ENCODE peak calls at places on chromosomes 7 and 10, in eight cellular contexts. One of them, this sample, is unnamed.

GRCh38 chr10:128018236-128018635 is 108.0 kb downstream of the MKI67 start:
- DNase-seq in foreskin melanocyte: no peak
- DNase-seq in stimulated activated CD4-positive, alpha-beta T cell treated with anti-CD3 and anti-CD28 coated beads, Interleukin-1b, Interleukin-23, amount 100 ng/mL, for 24 hours: no peak
- DNase-seq in GM19239: no peak
- DNase-seq in esophagus muscularis mucosa: no peak
- DNase-seq in EH: no peak
- DNase-seq in frontal cortex: peak; percentile 54
- DNase-seq in HEK293T: no peak
- DNase-seq in this sample: no peak

GRCh38 chr10:46524471-46525176 is 31.8 kb downstream of the GPRIN2 start:
- DNase-seq in foreskin melanocyte: no peak
- DNase-seq in EH: peak; percentile 96
- DNase-seq in esophagus muscularis mucosa: no peak
- DNase-seq in stimulated activated CD4-positive, alpha-beta T cell treated with anti-CD3 and anti-CD28 coated beads, Interleukin-1b, Interleukin-23, amount 100 ng/mL, for 24 hours: no peak
- DNase-seq in frontal cortex: no peak
- DNase-seq in HEK293T: no peak
- DNase-seq in GM19239: no peak
- DNase-seq in this sample: peak; percentile 46

GRCh38 chr10:61000769-61001730 is 57.1 kb upstream of the RHOBTB1 start:
- DNase-seq in HEK293T: peak; percentile 78
- DNase-seq in frontal cortex: peak; percentile 60
- DNase-seq in stimulated activated CD4-positive, alpha-beta T cell treated with anti-CD3 and anti-CD28 coated beads, Interleukin-1b, Interleukin-23, amount 100 ng/mL, for 24 hours: no peak
- DNase-seq in EH: peak; percentile 15
- DNase-seq in foreskin melanocyte: no peak
- DNase-seq in esophagus muscularis mucosa: no peak
- DNase-seq in GM19239: no peak
- DNase-seq in this sample: no peak

GRCh38 chr10:8346861-8347260 is 292.4 kb downstream of the GATA3 start:
- DNase-seq in GM19239: no peak
- DNase-seq in foreskin melanocyte: no peak
- DNase-seq in EH: no peak
- DNase-seq in frontal cortex: no peak
- DNase-seq in esophagus muscularis mucosa: no peak
- DNase-seq in stimulated activated CD4-positive, alpha-beta T cell treated with anti-CD3 and anti-CD28 coated beads, Interleukin-1b, Interleukin-23, amount 100 ng/mL, for 24 hours: no peak
- DNase-seq in HEK293T: no peak
- DNase-seq in this sample: no peak

GRCh38 chr7:32228601-32229000 is 158.4 kb upstream of the PDE1C start:
- DNase-seq in HEK293T: no peak
- DNase-seq in frontal cortex: no peak
- DNase-seq in foreskin melanocyte: no peak
- DNase-seq in stimulated activated CD4-positive, alpha-beta T cell treated with anti-CD3 and anti-CD28 coated beads, Interleukin-1b, Interleukin-23, amount 100 ng/mL, for 24 hours: no peak
- DNase-seq in esophagus muscularis mucosa: no peak
- DNase-seq in GM19239: no peak
- DNase-seq in EH: no peak
- DNase-seq in this sample: no peak

GRCh38 chr10:56449770-56450169 is 88.7 kb upstream of the ZWINT start:
- DNase-seq in esophagus muscularis mucosa: no peak
- DNase-seq in stimulated activated CD4-positive, alpha-beta T cell treated with anti-CD3 and anti-CD28 coated beads, Interleukin-1b, Interleukin-23, amount 100 ng/mL, for 24 hours: no peak
- DNase-seq in GM19239: no peak
- DNase-seq in EH: no peak
- DNase-seq in foreskin melanocyte: no peak
- DNase-seq in HEK293T: no peak
- DNase-seq in frontal cortex: no peak
- DNase-seq in this sample: no peak

GRCh38 chr10:128063736-128064614 is 62.2 kb downstream of the MKI67 start:
- DNase-seq in stimulated activated CD4-positive, alpha-beta T cell treated with anti-CD3 and anti-CD28 coated beads, Interleukin-1b, Interleukin-23, amount 100 ng/mL, for 24 hours: no peak
- DNase-seq in EH: no peak
- DNase-seq in GM19239: no peak
- DNase-seq in esophagus muscularis mucosa: no peak
- DNase-seq in foreskin melanocyte: no peak
- DNase-seq in HEK293T: no peak
- DNase-seq in frontal cortex: no peak
- DNase-seq in this sample: no peak

GRCh38 chr10:43205681-43206390 is 61.0 kb downstream of the RASGEF1A start:
- DNase-seq in GM19239: no peak
- DNase-seq in esophagus muscularis mucosa: no peak
- DNase-seq in HEK293T: no peak
- DNase-seq in EH: no peak
- DNase-seq in stimulated activated CD4-positive, alpha-beta T cell treated with anti-CD3 and anti-CD28 coated beads, Interleukin-1b, Interleukin-23, amount 100 ng/mL, for 24 hours: no peak
- DNase-seq in frontal cortex: no peak
- DNase-seq in foreskin melanocyte: no peak
- DNase-seq in this sample: no peak

GRCh38 chr10:59894114-59894513 is 12.2 kb downstream of the CCDC6 start:
- DNase-seq in HEK293T: no peak
- DNase-seq in stimulated activated CD4-positive, alpha-beta T cell treated with anti-CD3 and anti-CD28 coated beads, Interleukin-1b, Interleukin-23, amount 100 ng/mL, for 24 hours: no peak
- DNase-seq in EH: peak; percentile 82
- DNase-seq in frontal cortex: peak; percentile 60
- DNase-seq in foreskin melanocyte: no peak
- DNase-seq in esophagus muscularis mucosa: no peak
- DNase-seq in GM19239: no peak
- DNase-seq in this sample: peak; percentile 61

GRCh38 chr7:111840528-111840927 is 278.2 kb upstream of the IMMP2L start:
- DNase-seq in foreskin melanocyte: no peak
- DNase-seq in frontal cortex: no peak
- DNase-seq in esophagus muscularis mucosa: no peak
- DNase-seq in HEK293T: no peak
- DNase-seq in stimulated activated CD4-positive, alpha-beta T cell treated with anti-CD3 and anti-CD28 coated beads, Interleukin-1b, Interleukin-23, amount 100 ng/mL, for 24 hours: no peak
- DNase-seq in GM19239: no peak
- DNase-seq in EH: no peak
- DNase-seq in this sample: no peak

This sample was measured in fibroblast of villous mesenchyme.